ENCODE peak calls at places on chromosomes 5 and 9, in eight cellular contexts. E is fibroblast of villous mesenchyme, A is heart right ventricle, C is fibroblast of mammary gland, P is PC-9, J is cardiac muscle cell, B is prostate gland, M is adrenal gland. U is an unnamed sample.

GRCh38 chr9:88236531-88237453 is 98.5 kb upstream of the SPATA31C2 start:
- DNase-seq in A (peak), B (no peak), E (peak), P (no peak), C (peak), M (no peak), J (peak), U (peak)

GRCh38 chr5:148740966-148741742 is 85.3 kb upstream of the ADRB2 start:
- DNase-seq in C (peak), A (no peak), P (peak), E (peak), B (peak), J (peak), M (no peak), U (peak)

GRCh38 chr9:128828719-128829452 is 708 bp downstream of the SPOUT1 start:
- DNase-seq in A (no peak), E (no peak), M (no peak), J (no peak), B (no peak), C (no peak), P (no peak), U (no peak)

GRCh38 chr9:96022445-96023031 is 147.0 kb downstream of the ERCC6L2 start:
- DNase-seq in B (no peak), J (no peak), P (no peak), M (no peak), E (no peak), A (peak), C (no peak), U (no peak)

GRCh38 chr5:180101451-180102105 is 30.0 kb upstream of the RNF130 start:
- DNase-seq in J (no peak), E (no peak), C (no peak), M (no peak), A (no peak), P (no peak), B (no peak), U (no peak)

GRCh38 chr5:56671571-56671970 is 143.8 kb upstream of the MAP3K1 start:
- DNase-seq in E (no peak), B (no peak), C (no peak), M (no peak), A (no peak), P (no peak), J (no peak), U (no peak)

GRCh38 chr5:126947146-126948010 is 83.0 kb downstream of the MARCHF3 start:
- DNase-seq in P (no peak), C (no peak), E (no peak), M (no peak), B (no peak), A (no peak), J (no peak), U (no peak)

GRCh38 chr5:173847102-173847501 is 41.0 kb upstream of the CPEB4 start:
- DNase-seq in P (no peak), B (no peak), E (no peak), C (no peak), A (no peak), M (no peak), J (no peak), U (no peak)

GRCh38 chr5:175681045-175681974 is 23.4 kb downstream of the HRH2 start:
- DNase-seq in A (no peak), M (no peak), C (no peak), E (no peak), J (peak), P (no peak), B (no peak), U (peak)
- H3K4me3 ChIP-seq in A (no peak), M (no peak), C (no peak), E (no peak), J (no peak), P (no peak), B (no peak), U (no peak)

DNA sequence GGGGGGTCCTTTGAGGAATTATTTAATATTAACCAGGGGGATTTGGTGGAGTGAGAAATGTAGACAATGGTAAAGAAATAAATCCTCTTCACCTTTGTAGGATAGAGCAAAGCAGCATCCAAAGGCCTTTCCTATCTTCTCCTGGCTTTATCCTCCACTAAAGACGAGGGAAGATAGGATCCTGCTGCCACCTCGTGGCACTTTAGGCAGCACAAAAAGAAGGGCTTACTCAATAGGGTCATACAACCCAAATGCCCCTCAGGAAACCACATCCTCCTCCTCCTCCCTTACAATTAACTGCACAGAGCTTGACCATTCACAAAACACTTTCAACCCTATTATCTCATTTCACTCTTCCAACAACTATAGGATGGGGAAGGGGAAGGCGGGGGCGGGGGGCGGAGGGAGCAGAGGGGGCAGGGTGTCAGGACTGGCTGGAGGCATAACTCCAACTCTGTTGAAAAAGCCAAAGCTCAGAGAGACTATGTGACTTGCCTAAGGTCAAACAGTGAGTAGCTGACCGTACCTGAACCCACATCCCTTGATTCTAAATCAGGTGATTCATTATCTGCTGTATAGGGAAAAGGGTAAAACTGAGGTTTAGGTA is 45.4 kb upstream of the MYOT start:
- DNase-seq in A (no peak), C (peak), E (peak), B (peak), P (no peak), M (peak), J (peak), U (peak)
- TF ChIP-seq CTCF in A (peak), C (peak), E (peak), B (peak), P (peak), M (peak), J (peak), U (peak)

GRCh38 chr9:136095028-136095494 is at the start of gene NACC2:
- DNase-seq in E (peak), M (no peak), P (no peak), C (peak), B (peak), A (peak), J (peak), U (peak)
- H3K4me3 ChIP-seq in E (peak), M (peak), P (peak), C (peak), B (peak), A (peak), J (peak), U (peak)

GRCh38 chr5:154464435-154464834 is 13.6 kb downstream of the HAND1 start:
- DNase-seq in J (no peak), B (no peak), P (no peak), M (no peak), C (no peak), A (no peak), E (no peak), U (no peak)

GRCh38 chr5:154459015-154459414 is 13.2 kb downstream of the SAP30L start:
- DNase-seq in A (no peak), B (no peak), E (no peak), C (no peak), J (no peak), P (no peak), M (no peak), U (no peak)

GRCh38 chr5:154460172-154460571 is 14.4 kb downstream of the SAP30L start:
- DNase-seq in P (no peak), M (no peak), C (no peak), B (no peak), J (no peak), A (no peak), E (no peak), U (no peak)

GRCh38 chr5:154465169-154465568 is 12.9 kb downstream of the HAND1 start:
- DNase-seq in C (peak), M (peak), E (peak), P (peak), J (peak), B (no peak), A (no peak), U (peak)

DNA sequence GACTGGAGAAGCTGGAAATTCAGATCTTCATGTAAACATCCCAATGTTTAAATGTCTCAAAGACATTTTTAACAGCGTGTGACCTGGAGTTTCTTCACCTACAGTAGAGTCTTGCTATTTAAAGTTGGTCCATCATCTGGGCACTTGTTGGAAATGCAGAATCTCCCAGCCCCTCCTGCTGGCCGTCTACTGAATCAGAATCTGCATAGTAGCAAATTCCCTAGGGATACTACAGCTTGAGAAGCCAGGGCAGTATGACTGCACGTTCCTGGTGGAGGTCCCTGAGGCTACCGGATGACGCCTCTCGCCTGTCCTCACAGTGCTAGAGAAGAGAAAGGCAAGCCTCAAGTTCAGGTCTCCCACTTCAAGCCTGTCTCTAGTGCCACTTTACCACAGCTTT is 15.7 kb downstream of the SAP30L start:
- DNase-seq in J (peak), B (no peak), A (no peak), E (peak), C (peak), M (no peak), P (no peak), U (peak)
- TF ChIP-seq CTCF in J (peak), B (no peak), A (no peak), E (peak), C (peak), M (no peak), P (peak), U (peak)

U was measured in cardiac fibroblast.